ENCODE peak calls at places on chromosomes 3 and 15, in four cellular contexts. J is Peyer's patch, M is HCT116, A is stomach. L is an unnamed sample.

GRCh38 chr3:192920406-192920805 is 2.8 kb upstream of the MB21D2 start:
- DNase-seq in A (no peak), J (no peak), M (no peak), L (no peak)

GRCh38 chr15:81843226-81843625 is 202.6 kb downstream of the MEX3B start:
- DNase-seq in A (no peak), J (no peak), M (no peak), L (no peak)

GRCh38 chr3:129277829-129278271 is 820 bp upstream of the HMCES start:
- DNase-seq in M (no peak), J (peak), A (no peak), L (no peak)

GRCh38 chr15:74201656-74202420 is 749 bp downstream of the STRA6 start:
- DNase-seq in J (no peak), A (no peak), M (no peak), L (no peak)

GRCh38 chr15:86164222-86164898 is 84.7 kb downstream of the AGBL1 start:
- DNase-seq in M (no peak), A (no peak), J (peak), L (no peak)

GRCh38 chr15:53675832-53676231 is 83.6 kb downstream of the WDR72 start:
- DNase-seq in A (no peak), M (no peak), J (no peak), L (no peak)

GRCh38 chr15:33737687-33738606 is 230.3 kb upstream of the CHRM5 start:
- DNase-seq in A (peak), J (peak), M (peak), L (no peak)

GRCh38 chr3:110955301-110955880 is 116.2 kb upstream of the NECTIN3 start:
- DNase-seq in A (no peak), M (no peak), J (no peak), L (no peak)

GRCh38 chr15:79176151-79176550 is 85.6 kb upstream of the RASGRF1 start:
- DNase-seq in M (no peak), J (no peak), A (no peak), L (peak)

GRCh38 chr3:115974940-115975339 is 351.6 kb downstream of the GAP43 start:
- DNase-seq in M (no peak), A (no peak), J (no peak), L (no peak)

GRCh38 chr3:153029350-153029749 is 132.7 kb upstream of the RAP2B start:
- DNase-seq in M (no peak), J (no peak), A (no peak), L (no peak)

GRCh38 chr3:26712211-26713026 is 89.8 kb downstream of the LRRC3B start:
- DNase-seq in A (no peak), J (no peak), M (peak), L (no peak)

GRCh38 chr15:88331291-88331690 is 74.8 kb upstream of the NTRK3 start:
- DNase-seq in M (peak), A (no peak), J (peak), L (no peak)

GRCh38 chr3:129161860-129162271 is 1.0 kb upstream of the ISY1 start:
- DNase-seq in J (no peak), M (no peak), A (no peak), L (no peak)

GRCh38 chr15:52181938-52182780 is 9.0 kb downstream of the GNB5 start:
- DNase-seq in A (no peak), M (no peak), J (no peak), L (peak)

GRCh38 chr3:58117561-58118305 is 93.0 kb downstream of the DNASE1L3 start:
- DNase-seq in J (no peak), M (no peak), A (peak), L (no peak)

GRCh38 chr3:22691407-22691806 is 511.7 kb upstream of the UBE2E2 start:
- DNase-seq in J (no peak), A (no peak), M (no peak), L (no peak)

GRCh38 chr3:139930201-139930600 is 4.8 kb upstream of the CLSTN2 start:
- DNase-seq in A (no peak), M (no peak), J (no peak), L (no peak)

GRCh38 chr3:104943931-104944330 is 422.8 kb upstream of the ALCAM start:
- DNase-seq in J (no peak), M (no peak), A (no peak), L (no peak)

GRCh38 chr3:52046186-52046913 is 10.0 kb downstream of the DUSP7 start:
- DNase-seq in M (peak), A (no peak), J (no peak), L (no peak)

GRCh38 chr3:42683875-42684593 is 1.3 kb upstream of the KLHL40 start:
- DNase-seq in M (peak), A (peak), J (peak), L (peak)

GRCh38 chr3:30470566-30470965 is 135.8 kb upstream of the TGFBR2 start:
- DNase-seq in M (no peak), A (no peak), J (no peak), L (no peak)

GRCh38 chr3:197029511-197030167 is at the start of gene MELTF:
- DNase-seq in J (peak), A (peak), M (no peak), L (no peak)

GRCh38 chr15:36808401-36809160 is 229.2 kb downstream of the CDIN1 start:
- DNase-seq in J (no peak), A (peak), M (no peak), L (no peak)

GRCh38 chr15:85496551-85497545 is 116.4 kb downstream of the AKAP13 start:
- DNase-seq in J (no peak), A (peak), M (no peak), L (no peak)

GRCh38 chr3:174355505-174355904 is 503.6 kb upstream of the NAALADL2 start:
- DNase-seq in A (no peak), M (peak), J (no peak), L (no peak)

GRCh38 chr15:80072285-80072684 is 12.8 kb downstream of the ZFAND6 start:
- DNase-seq in A (no peak), M (peak), J (no peak), L (no peak)

GRCh38 chr3:146156060-146156459 is 4.9 kb downstream of the PLOD2 start:
- DNase-seq in J (no peak), A (no peak), M (no peak), L (no peak)
- TF ChIP-seq POLR2A in J (no peak), A (no peak), M (no peak), L (no peak)

GRCh38 chr3:177359601-177360357 is 162.5 kb upstream of the TBL1XR1 start:
- DNase-seq in J (peak), A (peak), M (peak), L (peak)
- TF ChIP-seq POLR2A in J (peak), A (no peak), M (no peak), L (no peak)

GRCh38 chr15:31228980-31229826 is 97.4 kb upstream of the KLF13 start:
- DNase-seq in A (peak), M (no peak), J (peak), L (no peak)
- TF ChIP-seq POLR2A in A (no peak), M (no peak), J (peak), L (no peak)

GRCh38 chr3:172036541-172037215 is 2.7 kb upstream of the FNDC3B start:
- DNase-seq in J (no peak), A (no peak), M (no peak), L (no peak)
- TF ChIP-seq POLR2A in J (no peak), A (no peak), M (no peak), L (no peak)

DNA sequence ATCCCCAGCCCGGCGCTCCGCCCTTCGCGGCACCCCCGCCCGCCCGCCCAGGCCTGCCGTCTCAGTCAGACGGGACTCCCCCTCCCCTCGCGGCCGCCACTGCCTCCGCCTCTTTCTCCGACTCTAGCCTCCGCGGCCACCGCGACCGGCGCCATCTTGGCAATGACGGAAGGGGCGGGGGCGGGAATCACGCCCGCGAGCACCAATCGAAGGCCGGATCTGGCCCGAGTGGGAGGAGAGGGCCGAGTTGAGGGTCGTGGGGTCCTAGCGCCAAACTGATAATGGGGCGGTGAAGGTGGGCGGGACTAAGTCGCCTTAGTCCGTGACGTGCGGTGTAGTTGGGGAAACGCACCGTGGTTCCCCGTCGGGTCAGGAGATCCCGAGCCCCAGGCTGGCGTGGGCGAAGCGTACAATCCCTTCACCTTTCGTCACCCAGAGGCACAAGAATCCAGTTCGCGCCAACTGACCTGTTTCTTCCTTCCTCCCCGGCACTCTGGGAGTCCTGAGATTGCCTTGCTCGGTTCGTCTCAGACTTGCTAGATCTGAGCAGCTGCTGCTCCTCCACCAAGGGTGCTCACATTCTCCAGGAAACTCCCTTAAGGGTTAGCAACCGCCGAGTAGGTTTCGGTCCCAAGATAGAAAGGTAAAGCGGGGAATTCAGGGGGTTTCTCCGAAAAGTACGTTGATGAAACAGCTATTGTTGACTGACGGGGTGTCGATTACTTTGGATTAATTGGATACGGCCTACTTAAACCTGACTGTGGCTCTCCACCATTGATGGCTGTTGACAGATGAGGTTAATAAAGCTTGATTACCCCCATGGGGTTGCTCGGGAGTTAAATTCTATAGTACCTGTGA is at the start of gene DENND4A:
- DNase-seq in J (peak), A (peak), M (peak), L (peak)
- TF ChIP-seq POLR2A in J (peak), A (no peak), M (peak), L (no peak)

L was measured in lower leg skin.